ENCODE peak calls at places on chromosomes 6 and 20, in nine cellular contexts. E is GM13976; V is PC-9; Q is A549; W is fibroblast of mammary gland; D is type B pancreatic cell; J is CD4-positive, alpha-beta T cell; T is brain microvascular endothelial cell; Y is endothelial cell of umbilical vein. G is an unnamed sample.

GRCh38 chr20:38737887-38738286 is 10.4 kb upstream of the ACTR5 start:
- DNase-seq in Y (no peak), Q (no peak), T (no peak), E (no peak), V (no peak), W (no peak), J (no peak), D (no peak), G (no peak)

GRCh38 chr6:9783567-9783966 is 631.3 kb downstream of the TFAP2A start:
- DNase-seq in J (no peak), W (no peak), T (no peak), D (no peak), E (no peak), Q (no peak), V (no peak), Y (no peak), G (no peak)

GRCh38 chr20:37524221-37524700 is 3.2 kb downstream of the NNAT start:
- DNase-seq in Y (no peak), D (no peak), W (no peak), Q (no peak), J (no peak), V (no peak), T (no peak), E (no peak), G (no peak)

GRCh38 chr6:162478191-162478642 is 249.3 kb downstream of the PRKN start:
- DNase-seq in Y (no peak), T (no peak), J (no peak), E (no peak), Q (no peak), V (no peak), W (no peak), D (no peak), G (no peak)

GRCh38 chr6:156717542-156717941 is 59.6 kb upstream of the ARID1B start:
- DNase-seq in T (no peak), J (no peak), Q (no peak), D (no peak), Y (no peak), E (no peak), V (no peak), W (no peak), G (no peak)

GRCh38 chr6:20700375-20700774 is 166.1 kb downstream of the CDKAL1 start:
- DNase-seq in V (no peak), W (no peak), Y (no peak), D (no peak), E (no peak), J (no peak), T (no peak), Q (no peak), G (no peak)

GRCh38 chr6:72238900-72239299 is 352.6 kb downstream of the RIMS1 start:
- DNase-seq in V (no peak), D (no peak), Q (no peak), Y (no peak), W (no peak), J (no peak), E (no peak), T (peak; percentile 12), G (no peak)

GRCh38 chr6:2917801-2918495 is 14.8 kb upstream of the SERPINB9 start:
- DNase-seq in Q (no peak), J (no peak), D (no peak), Y (no peak), V (no peak), W (no peak), E (no peak), T (no peak), G (no peak)

GRCh38 chr6:140346461-140346860 is 972.0 kb upstream of the CITED2 start:
- DNase-seq in J (no peak), Y (peak; percentile 97), V (no peak), W (peak; percentile 7), Q (no peak), E (no peak), D (no peak), T (peak; percentile 5), G (peak; percentile 20)

GRCh38 chr6:169190144-169190584 is 63.5 kb downstream of the THBS2 start:
- DNase-seq in E (no peak), D (no peak), J (no peak), Y (no peak), Q (no peak), V (no peak), W (peak; percentile 90), T (peak; percentile 83), G (peak; percentile 99)

GRCh38 chr6:88983532-88983931 is 20.1 kb upstream of the RNGTT start:
- DNase-seq in J (no peak), T (peak; percentile 34), W (peak; percentile 68), V (no peak), E (no peak), Q (peak; percentile 10), Y (peak; percentile 37), D (no peak), G (peak; percentile 41)

GRCh38 chr20:58633161-58634035 is 17.7 kb upstream of the STX16 start:
- DNase-seq in T (no peak), Q (no peak), W (no peak), E (no peak), Y (no peak), J (no peak), D (no peak), V (no peak), G (no peak)

GRCh38 chr20:63835031-63835858 is 4.2 kb upstream of the ZBTB46 start:
- DNase-seq in Q (peak; percentile 96), J (no peak), Y (peak; percentile 82), E (peak; percentile 76), W (peak; percentile 95), V (peak; percentile 97), T (peak; percentile 97), D (no peak), G (peak; percentile 96)

GRCh38 chr6:55449219-55449618 is 122.0 kb downstream of the GFRAL start:
- DNase-seq in J (no peak), D (no peak), E (no peak), T (no peak), Q (no peak), V (no peak), Y (peak; percentile 15), W (peak; percentile 37), G (no peak)

GRCh38 chr6:127738423-127738822 is 161.4 kb downstream of the C6orf58 start:
- DNase-seq in E (no peak), Y (no peak), D (no peak), Q (no peak), V (no peak), J (no peak), W (no peak), T (no peak), G (no peak)

GRCh38 chr6:6057442-6058053 is 50.8 kb upstream of the NRN1 start:
- DNase-seq in Y (peak; percentile 57), T (peak; percentile 61), Q (peak; percentile 12), W (peak; percentile 67), E (peak; percentile 62), J (no peak), D (no peak), V (no peak), G (peak; percentile 53)

GRCh38 chr6:112879920-112880413 is 532.8 kb downstream of the RFPL4B start:
- DNase-seq in W (peak; percentile 48), Q (no peak), Y (no peak), D (no peak), E (no peak), T (no peak), J (no peak), V (peak; percentile 61), G (peak; percentile 6)
- TF ChIP-seq CTCF in W (peak; percentile 18), Q (no peak), Y (no peak), D (peak; percentile 67), E (no peak), T (no peak), J (no peak), V (peak; percentile 54), G (no peak)

GRCh38 chr20:23123886-23124285 is 37.8 kb upstream of the CD93 start:
- DNase-seq in Y (no peak), E (no peak), J (no peak), T (no peak), W (no peak), V (no peak), Q (no peak), D (no peak), G (no peak)

GRCh38 chr20:23121766-23122095 is 35.6 kb upstream of the CD93 start:
- DNase-seq in T (no peak), W (no peak), V (no peak), Y (no peak), J (no peak), Q (no peak), D (no peak), E (no peak), G (no peak)

GRCh38 chr20:23120936-23121765 is 35.0 kb upstream of the CD93 start:
- DNase-seq in V (no peak), W (no peak), E (no peak), J (no peak), Q (no peak), Y (no peak), D (no peak), T (no peak), G (peak; percentile 8)

GRCh38 chr20:23122321-23122720 is 36.2 kb upstream of the CD93 start:
- DNase-seq in D (no peak), E (no peak), W (no peak), Y (no peak), Q (no peak), T (no peak), J (no peak), V (no peak), G (no peak)

GRCh38 chr20:23122959-23123655 is 37.0 kb upstream of the CD93 start:
- DNase-seq in J (no peak), W (no peak), V (no peak), Q (no peak), Y (no peak), E (no peak), T (no peak), D (no peak), G (no peak)
- TF ChIP-seq CTCF in J (no peak), W (no peak), V (no peak), Q (no peak), Y (no peak), E (no peak), T (no peak), D (no peak), G (no peak)

GRCh38 chr20:62824476-62825287 is 7.8 kb downstream of the COL9A3 start:
- DNase-seq in D (no peak), E (peak; percentile 78), T (no peak), V (peak; percentile 67), Q (no peak), Y (no peak), W (no peak), J (peak; percentile 50), G (no peak)
- TF ChIP-seq CTCF in D (no peak), E (no peak), T (no peak), V (no peak), Q (no peak), Y (no peak), W (no peak), J (no peak), G (no peak)

GRCh38 chr6:41228616-41229015 is 467 bp downstream of the TREML4 start:
- DNase-seq in W (peak; percentile 4), Q (no peak), Y (no peak), J (no peak), V (no peak), E (no peak), T (no peak), D (no peak), G (peak; percentile 2)
- TF ChIP-seq CTCF in W (no peak), Q (no peak), Y (no peak), J (no peak), V (no peak), E (no peak), T (no peak), D (no peak), G (no peak)